ENCODE peak calls at places on chromosomes 7 and 10, in four cellular contexts. M is M059J, L is dermis microvascular lymphatic vessel endothelial cell, B is Right ventricle myocardium superior. D is an unnamed sample.
A peak's percentile ranks its signal among the peaks of the same experiment; 100 is the strongest.

GRCh38 chr7:11727864-11728263 is 104.1 kb downstream of the THSD7A start:
- DNase-seq in B (no peak), M (no peak), L (no peak), D (no peak)

GRCh38 chr7:22208806-22209205 is 148.1 kb downstream of the RAPGEF5 start:
- DNase-seq in B (no peak), M (no peak), L (no peak), D (no peak)

GRCh38 chr7:83105948-83106347 is 56.7 kb downstream of the PCLO start:
- DNase-seq in M (no peak), B (no peak), L (no peak), D (no peak)

GRCh38 chr7:108063520-108063933 is 60.6 kb upstream of the LAMB1 start:
- DNase-seq in B (no peak), M (no peak), L (no peak), D (no peak)

GRCh38 chr10:112963835-112964234 is 13.8 kb downstream of the TCF7L2 start:
- DNase-seq in L (peak; percentile 52), M (peak; percentile 72), B (no peak), D (peak; percentile 37)

GRCh38 chr7:66359656-66360211 is 154.6 kb downstream of the TPST1 start:
- DNase-seq in B (no peak), L (no peak), M (no peak), D (no peak)

GRCh38 chr10:114259825-114260224 is 20.8 kb downstream of the VWA2 start:
- DNase-seq in M (no peak), L (no peak), B (peak; percentile 79), D (no peak)

GRCh38 chr10:130894485-130894884 is 417.0 kb downstream of the TCERG1L start:
- DNase-seq in M (no peak), L (no peak), B (no peak), D (no peak)

GRCh38 chr10:101441539-101442455 is 87.8 kb downstream of the BTRC start:
- DNase-seq in B (no peak), L (peak; percentile 80), M (peak; percentile 70), D (peak; percentile 80)

GRCh38 chr10:124318076-124318475 is 100.6 kb downstream of the OAT start:
- DNase-seq in B (no peak), M (no peak), L (no peak), D (no peak)

GRCh38 chr10:112362833-112363232 is 11.1 kb upstream of the ACSL5 start:
- DNase-seq in B (peak; percentile 82), L (peak; percentile 70), M (peak; percentile 95), D (no peak)

D was measured in Caki2.